ENCODE peak calls at places on chromosomes 2 and 18, in six cellular contexts. F is CD4-positive, CD25-positive, alpha-beta regulatory T cell; C is fibroblast of pulmonary artery; M is CD4-positive, alpha-beta memory T cell; X is AG09309; A is fibroblast of the aortic adventitia. Y is an unnamed sample.

GRCh38 chr2:48799605-48800004 is 44.1 kb upstream of the LHCGR start:
- DNase-seq in F (no peak), C (no peak), M (no peak), X (no peak), A (no peak), Y (no peak)

GRCh38 chr2:191391171-191391570 is 146.0 kb downstream of the MYO1B start:
- DNase-seq in F (no peak), C (no peak), M (no peak), X (no peak), A (no peak), Y (no peak)

GRCh38 chr2:119544075-119545031 is at the start of gene CFAP221:
- DNase-seq in F (no peak), C (peak; percentile 68), M (no peak), X (no peak), A (peak; percentile 35), Y (peak; percentile 24)

GRCh38 chr2:107932986-107933385 is 53.3 kb upstream of the SLC5A7 start:
- DNase-seq in F (no peak), C (peak; percentile 27), M (no peak), X (no peak), A (peak; percentile 18), Y (no peak)

GRCh38 chr2:45928946-45929345 is 277.5 kb downstream of the PRKCE start:
- DNase-seq in F (no peak), C (no peak), M (no peak), X (no peak), A (no peak), Y (no peak)

GRCh38 chr2:170965446-170966225 is 36.6 kb downstream of the GORASP2 start:
- DNase-seq in F (no peak), C (no peak), M (no peak), X (no peak), A (no peak), Y (no peak)

GRCh38 chr2:15577071-15577706 is 14.5 kb upstream of the DDX1 start:
- DNase-seq in F (peak; percentile 73), C (peak; percentile 89), M (peak; percentile 77), X (no peak), A (peak; percentile 88), Y (no peak)

GRCh38 chr2:72815655-72816268 is 10.1 kb downstream of the EXOC6B start:
- DNase-seq in F (no peak), C (peak; percentile 57), M (no peak), X (no peak), A (no peak), Y (no peak)

GRCh38 chr2:5690718-5691658 is 1.2 kb upstream of the SOX11 start:
- DNase-seq in F (no peak), C (no peak), M (no peak), X (no peak), A (no peak), Y (no peak)

GRCh38 chr2:235170536-235171510 is 219.0 kb downstream of the SH3BP4 start:
- DNase-seq in F (no peak), C (peak; percentile 61), M (no peak), X (peak; percentile 67), A (peak; percentile 65), Y (peak; percentile 52)

GRCh38 chr2:1584691-1585485 is 159.4 kb downstream of the PXDN start:
- DNase-seq in F (no peak), C (no peak), M (no peak), X (no peak), A (no peak), Y (no peak)

GRCh38 chr2:169193624-169194023 is 124.3 kb downstream of the DHRS9 start:
- DNase-seq in F (no peak), C (no peak), M (no peak), X (no peak), A (no peak), Y (no peak)

GRCh38 chr2:38978908-38979307 is 89.2 kb downstream of the ARHGEF33 start:
- DNase-seq in F (no peak), C (no peak), M (no peak), X (no peak), A (no peak), Y (no peak)

GRCh38 chr18:35672897-35673296 is 91.4 kb downstream of the GALNT1 start:
- DNase-seq in F (no peak), C (peak; percentile 13), M (no peak), X (peak; percentile 8), A (no peak), Y (peak; percentile 46)

GRCh38 chr2:167127135-167127534 is 238.9 kb downstream of the XIRP2 start:
- DNase-seq in F (no peak), C (peak; percentile 63), M (no peak), X (no peak), A (peak; percentile 66), Y (no peak)

GRCh38 chr2:42882756-42883155 is 90.4 kb upstream of the HAAO start:
- DNase-seq in F (no peak), C (no peak), M (no peak), X (no peak), A (no peak), Y (no peak)

GRCh38 chr2:1540481-1540880 is 127.2 kb downstream of the TPO start:
- DNase-seq in F (no peak), C (no peak), M (no peak), X (no peak), A (no peak), Y (no peak)

GRCh38 chr2:82199493-82199852 is 1894.9 kb upstream of the LRRTM1 start:
- DNase-seq in F (no peak), C (no peak), M (no peak), X (no peak), A (no peak), Y (no peak)

GRCh38 chr2:131154071-131154531 is 49.0 kb downstream of the PLEKHB2 start:
- DNase-seq in F (peak; percentile 49), C (peak; percentile 62), M (peak; percentile 67), X (no peak), A (peak; percentile 60), Y (peak; percentile 16)

GRCh38 chr2:11213090-11213638 is 57.9 kb downstream of the SLC66A3 start:
- DNase-seq in F (no peak), C (peak; percentile 24), M (no peak), X (peak; percentile 90), A (peak; percentile 60), Y (peak; percentile 59)

GRCh38 chr2:36416370-36417165 is 61.0 kb downstream of the CRIM1 start:
- DNase-seq in F (no peak), C (no peak), M (no peak), X (no peak), A (peak; percentile 69), Y (no peak)

GRCh38 chr2:36134281-36134680 is 221.3 kb upstream of the CRIM1 start:
- DNase-seq in F (no peak), C (no peak), M (no peak), X (no peak), A (no peak), Y (no peak)

GRCh38 chr2:95361216-95361980 is 41.1 kb upstream of the FAHD2A start:
- DNase-seq in F (no peak), C (no peak), M (no peak), X (no peak), A (no peak), Y (no peak)

GRCh38 chr2:72007402-72007801 is 140.3 kb downstream of the CYP26B1 start:
- DNase-seq in F (no peak), C (no peak), M (no peak), X (no peak), A (no peak), Y (no peak)

GRCh38 chr2:64455545-64455944 is 1.6 kb downstream of the LGALSL start:
- DNase-seq in F (no peak), C (no peak), M (no peak), X (no peak), A (no peak), Y (no peak)
- H3K4me3 ChIP-seq in F (no peak overlapping the region), C (no peak overlapping the region), M (no peak overlapping the region), X (no peak overlapping the region), A (no peak overlapping the region), Y (no peak overlapping the region)

GRCh38 chr2:213148572-213149331 is 2.7 kb downstream of the IKZF2 start:
- DNase-seq in F (no peak), C (no peak), M (no peak), X (no peak), A (no peak), Y (no peak)
- H3K4me3 ChIP-seq in F (peak overlapping the region; percentile 99), C (peak overlapping the region; percentile 63), M (no peak overlapping the region), X (no peak overlapping the region), A (peak overlapping the region; percentile 18), Y (peak overlapping the region; percentile 80)

GRCh38 chr2:209663666-209664065 is 108.0 kb upstream of the UNC80 start:
- DNase-seq in F (no peak), C (no peak), M (no peak), X (no peak), A (no peak), Y (no peak)
- H3K4me3 ChIP-seq in F (no peak overlapping the region), C (no peak overlapping the region), M (no peak overlapping the region), X (no peak overlapping the region), A (no peak overlapping the region), Y (no peak overlapping the region)

DNA sequence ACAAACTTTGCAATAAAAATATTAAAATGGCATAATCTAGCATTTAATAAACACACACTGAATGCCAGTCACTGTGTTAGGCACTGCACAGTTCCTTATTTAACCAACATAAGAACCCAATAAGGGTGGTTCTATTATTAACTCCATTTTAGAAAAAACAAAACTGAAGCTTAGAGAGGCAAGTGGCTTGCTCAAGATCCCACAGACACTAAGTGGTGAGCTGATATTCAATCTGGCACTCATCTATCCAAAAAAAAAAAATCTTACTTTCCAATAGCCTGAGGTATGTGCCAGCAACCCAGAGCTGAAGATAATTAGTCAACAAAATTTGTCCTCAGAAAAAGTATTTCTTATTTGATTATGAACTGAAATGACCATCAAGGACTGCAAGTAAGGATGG is 799 bp downstream of the CYTIP start:
- DNase-seq in F (no peak), C (no peak), M (no peak), X (no peak), A (no peak), Y (no peak)
- H3K4me3 ChIP-seq in F (peak overlapping the region; percentile 100), C (no peak overlapping the region), M (peak overlapping the region; percentile 81), X (no peak overlapping the region), A (no peak overlapping the region), Y (no peak overlapping the region)

DNA sequence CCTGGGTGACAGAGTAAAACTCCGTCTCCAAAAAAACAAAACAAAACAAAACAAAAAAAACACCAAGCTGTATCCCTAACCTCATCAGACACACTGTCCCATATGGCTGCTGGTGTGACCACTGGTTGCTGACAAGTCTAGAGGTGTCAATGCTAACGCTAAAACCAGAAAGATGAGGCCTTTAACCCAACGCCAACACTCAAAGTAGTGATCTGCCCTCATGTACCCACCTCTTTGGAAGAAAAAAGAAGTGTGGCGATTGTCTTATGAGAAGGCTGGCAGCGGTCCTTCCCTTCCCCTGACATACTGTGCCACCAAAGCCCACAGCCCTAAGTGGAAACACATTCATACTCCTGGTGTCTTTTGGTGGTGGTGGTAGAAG is 9.9 kb downstream of the SERTAD2 start:
- DNase-seq in F (no peak), C (no peak), M (no peak), X (no peak), A (no peak), Y (no peak)
- H3K4me3 ChIP-seq in F (no peak overlapping the region), C (peak overlapping the region; percentile 63), M (no peak overlapping the region), X (no peak overlapping the region), A (peak overlapping the region; percentile 63), Y (no peak overlapping the region)